ENCODE peak calls at places on chromosome 18, in four cellular contexts. H is thoracic aorta; W is CD4-positive, alpha-beta T cell; I is iPS DF 6.9. F is an unnamed sample. For H3K9me3, the result is how much of the 10 kb centered on the place peaks cover.

GRCh38 chr18:60235164-60235563 is 137.4 kb downstream of the MC4R start:
- DNase-seq in I (no peak), W (no peak), H (no peak), F (no peak)

GRCh38 chr18:58624011-58624410 is 4.9 kb downstream of the ALPK2 start:
- DNase-seq in I (no peak), W (no peak), H (no peak), F (no peak)

GRCh38 chr18:27748336-27748735 is 428.6 kb downstream of the CDH2 start:
- DNase-seq in I (no peak), H (no peak), W (no peak), F (no peak)

GRCh38 chr18:55250729-55251128 is 291.5 kb upstream of the CCDC68 start:
- DNase-seq in H (no peak), W (no peak), I (no peak), F (no peak)

GRCh38 chr18:71784777-71785176 is 759.4 kb downstream of the CBLN2 start:
- DNase-seq in I (peak), H (no peak), W (no peak), F (no peak)

GRCh38 chr18:22467760-22468553 is 50.2 kb upstream of the CTAGE1 start:
- DNase-seq in I (no peak), H (peak), W (no peak), F (no peak)

GRCh38 chr18:41864216-41864615 is 90.8 kb upstream of the PIK3C3 start:
- DNase-seq in I (no peak), W (no peak), H (no peak), F (no peak)

GRCh38 chr18:35514752-35515459 is 17.1 kb upstream of the INO80C start:
- DNase-seq in H (no peak), I (no peak), W (no peak), F (no peak)

GRCh38 chr18:58285731-58286130 is 241.7 kb downstream of the NEDD4L start:
- DNase-seq in W (no peak), H (no peak), I (no peak), F (no peak)

DNA sequence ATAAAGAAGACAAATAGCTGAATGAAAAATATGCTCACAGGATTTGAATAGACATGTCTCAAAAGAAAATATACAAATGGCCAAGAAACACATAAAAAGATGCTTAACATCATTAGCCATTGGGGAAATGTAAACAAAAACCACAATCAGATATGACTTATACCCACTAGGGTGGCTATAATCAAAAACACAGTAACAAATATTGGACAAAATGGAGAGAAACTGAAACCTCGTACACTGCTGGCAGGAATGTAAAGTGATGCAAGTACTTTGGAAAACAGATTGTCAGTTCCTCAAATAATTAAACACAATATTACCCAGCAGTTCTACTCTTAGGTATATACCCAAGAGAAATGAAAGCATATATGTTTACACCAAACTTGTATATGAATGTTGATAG is 213.0 kb downstream of the PHLPP1 start:
- DNase-seq in I (no peak), H (no peak), W (no peak), F (no peak)
- H3K9me3 ChIP-seq in I (under half), H (under half), W (under half), F (under half)

GRCh38 chr18:5500158-5500939 is 43.4 kb downstream of the EPB41L3 start:
- DNase-seq in H (no peak), I (no peak), W (no peak), F (no peak)
- H3K27ac ChIP-seq in H (no peak), I (no peak), W (no peak), F (no peak)

DNA sequence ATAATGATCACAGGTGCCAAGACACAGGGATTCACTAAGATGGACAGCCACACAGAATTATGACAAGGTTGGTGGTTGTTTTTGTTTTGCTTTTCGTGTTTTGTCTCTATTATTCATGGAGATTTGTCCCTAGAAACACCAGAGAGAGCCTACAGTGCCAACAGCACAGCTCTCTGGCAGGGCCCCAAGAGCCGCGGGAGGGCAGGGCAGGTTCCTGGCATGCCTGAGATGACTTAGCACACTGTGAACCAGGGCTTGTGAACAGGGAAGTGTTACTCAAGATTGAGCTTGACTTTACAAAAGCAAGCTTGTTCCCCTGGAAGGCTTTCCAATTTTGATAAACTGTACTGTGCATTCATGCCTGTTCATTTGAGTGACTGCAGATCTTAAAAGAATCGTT is 437.4 kb upstream of the SALL3 start:
- DNase-seq in I (no peak), W (no peak), H (no peak), F (no peak)
- H3K9me3 ChIP-seq in I (under half), W (under half), H (under half), F (under half)

DNA sequence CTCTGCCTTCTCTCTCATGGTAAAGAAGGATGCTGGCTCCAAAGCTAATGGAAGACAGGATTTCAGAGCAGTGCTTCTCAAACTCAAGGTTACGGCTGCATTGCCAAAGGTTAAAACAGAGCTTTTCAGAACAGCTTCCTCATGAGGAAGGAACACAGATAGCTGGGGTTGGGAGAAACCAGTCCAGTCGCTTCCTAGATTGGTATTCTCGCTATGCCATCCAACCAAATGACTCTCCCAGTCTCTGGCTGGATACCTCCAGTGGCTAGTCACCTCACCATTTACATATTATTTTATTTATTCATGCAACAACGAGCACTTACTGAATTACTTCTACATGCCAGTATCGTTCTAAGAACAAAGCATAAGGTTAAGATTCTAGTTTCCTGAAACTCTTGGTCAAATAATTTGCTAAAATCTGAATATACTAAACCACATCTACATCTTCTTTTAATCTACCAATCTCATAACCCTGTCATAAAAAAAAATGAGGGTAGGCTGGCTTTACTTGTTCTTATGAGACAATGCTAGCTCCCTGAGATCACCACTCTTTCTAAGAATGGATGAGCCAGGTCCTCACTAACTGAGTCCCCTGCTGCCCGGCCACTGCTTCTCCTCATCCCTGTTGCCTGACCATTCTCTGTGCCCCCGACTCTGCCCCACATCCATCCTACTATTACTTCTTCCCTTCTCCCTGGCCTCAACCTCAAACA is 20.4 kb downstream of the KDSR start:
- DNase-seq in I (no peak), H (no peak), W (no peak), F (no peak)
- H3K27ac ChIP-seq in I (no peak), H (no peak), W (no peak), F (peak)

GRCh38 chr18:9711361-9712129 is 3.4 kb downstream of the RAB31 start:
- DNase-seq in W (no peak), I (no peak), H (no peak), F (no peak)

GRCh38 chr18:9714832-9715343 is 6.8 kb downstream of the RAB31 start:
- DNase-seq in I (no peak), W (no peak), H (no peak), F (no peak)

GRCh38 chr18:9712606-9713005 is 4.5 kb downstream of the RAB31 start:
- DNase-seq in I (no peak), H (no peak), W (no peak), F (no peak)

GRCh38 chr18:9710037-9710436 is 1.9 kb downstream of the RAB31 start:
- DNase-seq in I (no peak), H (no peak), W (no peak), F (no peak)

GRCh38 chr18:9712130-9712577 is 4.1 kb downstream of the RAB31 start:
- DNase-seq in H (no peak), W (no peak), I (no peak), F (no peak)
- H3K9me3 ChIP-seq in H (under half), W (under half), I (under half), F (under half)

GRCh38 chr18:12968619-12969018 is 20.8 kb downstream of the SEH1L start:
- DNase-seq in H (no peak), W (no peak), I (no peak), F (no peak)
- H3K27ac ChIP-seq in H (no peak), W (no peak), I (no peak), F (no peak)

F was measured in esophagus squamous epithelium.